ENCODE peak calls at places on chromosomes 12 and 14, in six cellular contexts. T is uterus, M is adrenal gland, I is colonic mucosa, G is lower lobe of right lung, O is OCI-LY7. S is an unnamed sample. For H3K4me1, the result is how much of the 10 kb centered on the place peaks cover.

GRCh38 chr12:41055875-41056577 is 132.1 kb upstream of the PDZRN4 start:
- DNase-seq in T (no peak), M (no peak), I (no peak), G (no peak), O (no peak), S (no peak)

GRCh38 chr12:66768293-66768692 is 89.4 kb upstream of the GRIP1 start:
- DNase-seq in T (no peak), M (no peak), I (no peak), G (no peak), O (peak), S (no peak)

GRCh38 chr14:71070169-71070568 is 162.9 kb downstream of the PCNX1 start:
- DNase-seq in T (no peak), M (no peak), I (no peak), G (no peak), O (no peak), S (no peak)

GRCh38 chr14:92472860-92473259 is 40.7 kb upstream of the RIN3 start:
- DNase-seq in T (no peak), M (peak), I (no peak), G (no peak), O (no peak), S (no peak)

GRCh38 chr14:104965561-104966231 is 12.5 kb downstream of the AHNAK2 start:
- DNase-seq in T (no peak), M (no peak), I (no peak), G (peak), O (no peak), S (no peak)

GRCh38 chr14:56137842-56138241 is 19.6 kb downstream of the PELI2 start:
- DNase-seq in T (no peak), M (no peak), I (no peak), G (no peak), O (no peak), S (no peak)

GRCh38 chr14:38073641-38074040 is 134.1 kb upstream of the SSTR1 start:
- DNase-seq in T (no peak), M (no peak), I (no peak), G (no peak), O (no peak), S (no peak)

GRCh38 chr12:120855823-120856589 is 48.2 kb downstream of the SPPL3 start:
- DNase-seq in T (no peak), M (no peak), I (no peak), G (no peak), O (no peak), S (no peak)

GRCh38 chr12:95615735-95616134 is 64.5 kb upstream of the USP44 start:
- DNase-seq in T (no peak), M (no peak), I (no peak), G (no peak), O (no peak), S (peak)

GRCh38 chr14:31960039-31960438 is 117.1 kb upstream of the ARHGAP5 start:
- DNase-seq in T (no peak), M (no peak), I (no peak), G (no peak), O (no peak), S (no peak)

GRCh38 chr14:76720382-76720813 is 40.9 kb upstream of the VASH1 start:
- DNase-seq in T (peak), M (peak), I (peak), G (peak), O (peak), S (peak)

GRCh38 chr12:85625467-85625866 is 210.7 kb downstream of the RASSF9 start:
- DNase-seq in T (no peak), M (no peak), I (no peak), G (no peak), O (no peak), S (no peak)

GRCh38 chr12:131386167-131386521 is 324.7 kb upstream of the SFSWAP start:
- DNase-seq in T (no peak), M (no peak), I (no peak), G (peak), O (no peak), S (no peak)

GRCh38 chr14:55354500-55354899 is 57.1 kb downstream of the ATG14 start:
- DNase-seq in T (peak), M (peak), I (peak), G (no peak), O (peak), S (peak)

GRCh38 chr12:8045952-8046944 is 13.7 kb downstream of the FOXJ2 start:
- DNase-seq in T (peak), M (peak), I (peak), G (peak), O (peak), S (peak)

GRCh38 chr12:123696209-123696608 is 15.9 kb upstream of the ATP6V0A2 start:
- DNase-seq in T (no peak), M (no peak), I (no peak), G (no peak), O (no peak), S (no peak)

GRCh38 chr12:76264617-76265016 is 83.6 kb downstream of the BBS10 start:
- DNase-seq in T (no peak), M (no peak), I (no peak), G (no peak), O (no peak), S (no peak)

GRCh38 chr12:114186241-114187002 is 219.5 kb downstream of the TBX5 start:
- DNase-seq in T (no peak), M (no peak), I (no peak), G (no peak), O (no peak), S (no peak)

GRCh38 chr12:67797316-67797741 is 148.8 kb downstream of the DYRK2 start:
- DNase-seq in T (no peak), M (no peak), I (no peak), G (no peak), O (no peak), S (no peak)

GRCh38 chr12:92208613-92209121 is 63.0 kb upstream of the BTG1 start:
- DNase-seq in T (no peak), M (no peak), I (peak), G (no peak), O (peak), S (peak)

GRCh38 chr12:113422030-113422900 is at the start of gene SDSL:
- DNase-seq in T (peak), M (peak), I (peak), G (peak), O (peak), S (peak)

GRCh38 chr14:77763978-77764377 is 3.0 kb upstream of the SNW1 start:
- DNase-seq in T (no peak), M (no peak), I (no peak), G (no peak), O (no peak), S (no peak)

GRCh38 chr14:105473033-105473676 is 1.5 kb upstream of the CRIP2 start:
- DNase-seq in T (no peak), M (no peak), I (no peak), G (no peak), O (no peak), S (no peak)

GRCh38 chr14:73753887-73754880 is 40.0 kb upstream of the PNMA1 start:
- DNase-seq in T (no peak), M (no peak), I (peak), G (no peak), O (peak), S (no peak)

GRCh38 chr12:47318963-47319362 is 239.2 kb upstream of the AMIGO2 start:
- DNase-seq in T (no peak), M (no peak), I (no peak), G (no peak), O (no peak), S (no peak)
- H3K4me1 ChIP-seq in T (under half), M (under half), I (under half), G (under half), O (under half), S (under half)

DNA sequence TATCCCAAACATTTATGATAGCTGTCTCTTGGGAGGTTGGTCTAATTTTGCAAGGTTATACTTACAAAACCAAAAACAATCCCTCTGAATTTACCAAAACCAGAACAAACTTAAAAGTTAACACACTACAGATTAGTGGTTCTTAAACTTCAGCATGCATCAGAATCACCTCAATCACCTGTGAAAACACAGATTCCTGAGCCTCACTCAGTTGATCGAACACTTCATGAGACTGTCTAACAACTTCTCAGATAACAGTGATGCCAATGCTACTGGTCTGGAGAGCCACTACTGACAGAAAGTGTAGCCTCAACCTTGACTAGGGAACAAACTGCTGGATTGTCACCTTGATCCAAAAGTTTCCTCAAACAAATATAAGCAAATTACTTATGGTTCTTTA is 44.2 kb downstream of the ATP2B1 start:
- DNase-seq in T (no peak), M (no peak), I (no peak), G (no peak), O (no peak), S (no peak)
- H3K4me1 ChIP-seq in T (under half), M (under half), I (under half), G (under half), O (under half), S (under half)

GRCh38 chr12:132536102-132536876 is 46.3 kb downstream of the FBRSL1 start:
- DNase-seq in T (no peak), M (no peak), I (no peak), G (no peak), O (no peak), S (no peak)

GRCh38 chr12:132534076-132534475 is 44.1 kb downstream of the FBRSL1 start:
- DNase-seq in T (no peak), M (no peak), I (no peak), G (no peak), O (no peak), S (no peak)

GRCh38 chr12:132537049-132537448 is 47.1 kb downstream of the FBRSL1 start:
- DNase-seq in T (no peak), M (no peak), I (no peak), G (no peak), O (no peak), S (no peak)

GRCh38 chr12:132533584-132533958 is 43.6 kb downstream of the FBRSL1 start:
- DNase-seq in T (no peak), M (no peak), I (no peak), G (no peak), O (no peak), S (no peak)

DNA sequence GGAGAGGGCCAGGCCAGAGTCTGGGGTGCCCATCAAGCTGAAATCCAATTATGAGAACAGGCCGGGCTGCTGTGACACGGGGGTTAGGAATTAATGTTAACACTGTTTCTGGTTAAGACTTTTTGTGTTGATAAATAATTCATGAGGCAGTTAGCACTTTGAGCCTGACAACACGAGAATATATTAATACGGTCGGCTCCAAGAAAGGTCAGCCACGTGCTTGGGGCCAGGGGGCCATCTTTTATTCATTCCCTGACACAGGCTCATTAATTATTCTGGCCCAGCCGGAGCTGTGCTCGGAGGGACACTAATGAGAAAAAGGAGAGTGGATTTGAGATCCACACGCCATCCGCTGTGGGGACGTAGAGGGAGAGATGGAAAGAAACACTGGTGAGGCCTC is 45.1 kb downstream of the FBRSL1 start:
- DNase-seq in T (no peak), M (no peak), I (no peak), G (no peak), O (no peak), S (no peak)
- H3K4me1 ChIP-seq in T (under half), M (under half), I (under half), G (under half), O (under half), S (under half)

DNA sequence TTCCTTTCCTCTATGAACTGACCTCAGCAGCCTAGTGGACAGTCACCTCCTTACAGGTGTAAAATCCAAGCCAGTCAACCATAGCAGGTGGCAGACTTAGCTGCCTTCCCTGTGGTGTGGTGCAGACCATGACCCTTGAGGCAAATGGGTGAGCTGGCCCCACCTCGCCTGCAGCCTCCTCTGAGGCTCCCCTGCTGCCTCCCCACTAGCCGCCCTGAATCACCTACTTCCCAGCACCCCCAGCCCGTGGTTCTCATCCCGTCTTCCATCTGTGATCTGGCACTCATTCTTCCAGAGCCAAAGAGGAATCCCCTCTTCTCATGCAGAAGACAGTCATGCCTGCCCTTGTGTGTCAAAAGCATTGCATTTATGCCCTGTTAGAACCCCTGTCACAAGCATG is 34.4 kb upstream of the TSPAN9 start:
- DNase-seq in T (no peak), M (no peak), I (no peak), G (no peak), O (no peak), S (no peak)
- H3K4me1 ChIP-seq in T (under half), M (under half), I (under half), G (under half), O (under half), S (under half)

GRCh38 chr12:63023926-63024325 is 89.0 kb upstream of the PPM1H start:
- DNase-seq in T (no peak), M (no peak), I (no peak), G (no peak), O (no peak), S (no peak)
- H3K4me1 ChIP-seq in T (under half), M (under half), I (under half), G (under half), O (under half), S (under half)